ENCODE peak calls at places on chromosomes 6 and 20, in eight cellular contexts. X is uterus, D is heart right ventricle, J is fibroblast of mammary gland, B is fibroblast of lung, A is endodermal cell, E is heart left ventricle, C is ovary. W is an unnamed sample.

GRCh38 chr6:163844352-163844751 is 429.8 kb downstream of the QKI start:
- DNase-seq in C (no peak), X (no peak), B (no peak), J (no peak), E (no peak), D (no peak), A (no peak), W (no peak)

GRCh38 chr6:5333653-5334052 is 72.3 kb downstream of the FARS2 start:
- DNase-seq in C (no peak), D (no peak), B (peak; percentile 31), A (no peak), X (no peak), J (peak; percentile 89), E (no peak), W (peak; percentile 25)

GRCh38 chr6:144284753-144285547 is at the start of gene UTRN:
- DNase-seq in B (peak; percentile 85), D (peak; percentile 85), X (peak; percentile 80), E (peak; percentile 88), A (peak; percentile 95), J (peak; percentile 78), C (peak; percentile 82), W (peak; percentile 83)

GRCh38 chr6:115544765-115545409 is 515.8 kb downstream of the FRK start:
- DNase-seq in D (no peak), A (no peak), J (peak; percentile 25), B (no peak), C (no peak), E (no peak), X (no peak), W (no peak)

GRCh38 chr20:48904566-48905321 is 16.8 kb upstream of the ARFGEF2 start:
- DNase-seq in E (peak; percentile 26), C (peak; percentile 60), J (peak; percentile 69), D (peak; percentile 21), A (peak; percentile 86), X (peak; percentile 56), B (peak; percentile 75), W (peak; percentile 79)

GRCh38 chr20:19615629-19616028 is 142.4 kb upstream of the RIN2 start:
- DNase-seq in X (no peak), A (no peak), J (no peak), E (no peak), B (no peak), D (no peak), C (no peak), W (no peak)

GRCh38 chr20:43991982-43992381 is 77.3 kb downstream of the TOX2 start:
- DNase-seq in E (no peak), X (no peak), D (no peak), C (no peak), A (no peak), B (no peak), J (no peak), W (no peak)

GRCh38 chr6:26045046-26045938 is 41.9 kb upstream of the HFE start:
- DNase-seq in X (peak; percentile 62), J (peak; percentile 95), C (peak; percentile 81), A (no peak), E (peak; percentile 90), B (peak; percentile 96), D (peak; percentile 31), W (peak; percentile 95)

GRCh38 chr6:22966711-22967110 is 397.3 kb downstream of the HDGFL1 start:
- DNase-seq in C (no peak), B (no peak), J (no peak), X (no peak), A (no peak), E (no peak), D (no peak), W (no peak)

GRCh38 chr6:79269877-79270276 is 35.4 kb upstream of the HMGN3 start:
- DNase-seq in X (no peak), D (no peak), J (peak; percentile 79), E (no peak), C (no peak), B (peak; percentile 77), A (no peak), W (peak; percentile 79)

GRCh38 chr20:10922941-10923340 is 249.1 kb upstream of the JAG1 start:
- DNase-seq in D (no peak), J (peak; percentile 91), C (no peak), X (no peak), A (no peak), E (no peak), B (peak; percentile 96), W (peak; percentile 84)

GRCh38 chr6:27138837-27139752 is 108.4 kb upstream of the PRSS16 start:
- DNase-seq in C (peak; percentile 36), J (peak; percentile 61), B (peak; percentile 74), D (peak; percentile 35), X (peak; percentile 47), E (peak; percentile 75), A (peak; percentile 93), W (peak; percentile 53)

GRCh38 chr20:16459019-16459700 is 114.1 kb downstream of the KIF16B start:
- DNase-seq in J (peak; percentile 93), E (peak; percentile 35), C (peak; percentile 45), A (no peak), X (peak; percentile 23), D (no peak), B (peak; percentile 90), W (peak; percentile 84)

GRCh38 chr6:148573922-148574321 is 172.9 kb upstream of the UST start:
- DNase-seq in A (no peak), J (no peak), C (no peak), E (no peak), X (no peak), B (no peak), D (no peak), W (no peak)

GRCh38 chr6:73830119-73830518 is 134.1 kb downstream of the CD109 start:
- DNase-seq in B (no peak), D (no peak), X (no peak), J (no peak), E (no peak), A (no peak), C (no peak), W (no peak)

GRCh38 chr6:17869753-17870050 is 117.7 kb downstream of the KIF13A start:
- DNase-seq in X (no peak), C (no peak), A (no peak), E (no peak), J (no peak), B (no peak), D (no peak), W (no peak)

GRCh38 chr6:836276-836853 is 143.4 kb upstream of the EXOC2 start:
- DNase-seq in D (no peak), J (no peak), C (no peak), A (no peak), B (no peak), X (no peak), E (no peak), W (no peak)

GRCh38 chr6:17790486-17790885 is 83.8 kb upstream of the NUP153 start:
- DNase-seq in C (no peak), D (no peak), E (no peak), A (no peak), B (no peak), X (no peak), J (peak; percentile 31), W (no peak)

GRCh38 chr6:12605888-12606345 is 110.7 kb upstream of the PHACTR1 start:
- DNase-seq in C (peak; percentile 19), D (no peak), B (peak; percentile 65), J (peak; percentile 71), A (peak; percentile 77), X (no peak), E (peak; percentile 40), W (peak; percentile 81)

GRCh38 chr6:158270389-158271127 is 41.7 kb upstream of the TULP4 start:
- DNase-seq in A (no peak), X (no peak), C (no peak), E (peak; percentile 17), D (no peak), J (no peak), B (no peak), W (no peak)

DNA sequence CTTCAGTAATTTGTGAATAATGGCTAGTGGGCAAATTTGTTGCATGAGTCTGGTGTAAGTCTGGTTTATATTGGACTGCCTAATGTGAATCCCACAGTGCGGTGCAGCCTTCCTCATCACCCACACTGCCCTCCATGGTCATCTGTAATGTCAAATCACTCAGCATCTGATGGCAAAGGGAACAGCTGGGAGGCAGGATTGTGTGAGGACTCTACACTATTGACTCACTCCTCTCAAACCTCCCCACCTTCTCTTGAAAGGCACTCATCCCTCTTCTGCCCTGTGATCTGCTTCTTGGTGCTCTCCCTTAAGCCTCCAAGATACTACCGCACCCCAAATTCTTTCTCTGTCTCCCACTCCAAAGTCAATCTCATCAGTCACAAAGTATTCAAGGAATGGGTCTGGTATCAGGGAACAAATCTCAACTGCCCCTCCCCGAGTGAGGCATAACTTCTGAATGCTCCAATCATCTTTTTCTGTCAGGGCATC is 146.0 kb upstream of the BEND6 start:
- DNase-seq in B (no peak), X (no peak), D (no peak), E (no peak), C (no peak), A (no peak), J (peak; percentile 37), W (no peak)
- H3K4me3 ChIP-seq in B (no peak overlapping the region), X (no peak overlapping the region), D (no peak overlapping the region), E (no peak overlapping the region), C (no peak overlapping the region), A (no peak overlapping the region), J (no peak overlapping the region), W (no peak overlapping the region)

DNA sequence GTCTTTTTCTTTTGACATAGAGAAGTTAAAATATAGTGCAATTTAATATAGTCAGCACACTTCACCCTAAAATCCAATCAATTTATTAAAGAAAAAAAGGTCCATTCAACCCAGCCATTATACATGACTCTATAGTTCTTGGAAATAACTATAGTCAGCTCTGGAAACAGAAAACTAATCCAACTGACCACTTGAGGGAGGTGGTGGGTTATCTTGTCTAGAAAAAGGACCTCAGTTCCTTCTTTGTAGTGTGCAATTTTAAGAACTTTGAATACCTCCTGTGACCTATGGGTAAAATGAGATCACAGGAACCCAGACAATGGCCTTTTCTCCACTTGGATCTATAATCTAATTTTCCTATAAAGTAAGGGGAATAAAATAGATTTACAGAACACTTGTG is 163.6 kb upstream of the CENPW start:
- DNase-seq in B (peak; percentile 50), C (no peak), A (no peak), X (no peak), D (no peak), J (peak; percentile 60), E (no peak), W (peak; percentile 71)
- TF ChIP-seq CTCF in B (peak; percentile 48), C (no peak), A (peak; percentile 67), X (peak; percentile 8), D (peak; percentile 12), J (peak; percentile 51), E (no peak), W (peak; percentile 63)

DNA sequence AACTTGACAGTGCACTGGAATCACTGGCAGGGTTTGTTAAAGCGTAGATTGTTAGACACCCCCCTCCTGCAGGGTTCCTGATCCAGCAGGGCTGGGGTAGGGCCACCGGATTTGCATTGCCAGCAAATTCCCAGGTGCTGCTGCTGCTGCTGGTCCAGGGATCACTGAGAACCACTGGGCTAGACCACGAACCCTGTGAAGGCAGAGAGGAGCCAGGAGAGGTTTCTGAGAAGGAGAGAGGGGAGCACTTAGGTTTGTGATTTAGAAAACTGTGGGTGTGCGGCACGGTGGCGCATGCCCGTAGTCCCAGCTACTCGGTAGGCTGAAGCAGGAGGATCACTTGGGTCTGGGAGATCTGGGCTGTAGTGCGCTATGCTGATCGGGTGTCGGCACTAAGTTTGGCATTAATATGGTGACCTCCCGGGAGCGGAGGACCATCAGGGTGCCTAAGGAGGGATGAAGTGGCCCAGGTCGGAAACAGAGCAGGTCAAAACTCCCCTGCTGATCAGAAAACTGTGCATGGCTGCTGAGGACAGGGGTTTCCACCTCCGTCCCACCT is 53.6 kb upstream of the FAM83D start:
- DNase-seq in X (no peak), B (no peak), D (no peak), C (no peak), A (no peak), J (no peak), E (no peak), W (no peak)
- H3K4me3 ChIP-seq in X (no peak overlapping the region), B (no peak overlapping the region), D (no peak overlapping the region), C (no peak overlapping the region), A (no peak overlapping the region), J (no peak overlapping the region), E (no peak overlapping the region), W (no peak overlapping the region)

GRCh38 chr20:54219751-54220426 is 12.0 kb downstream of the PFDN4 start:
- DNase-seq in B (peak; percentile 76), C (no peak), A (no peak), E (no peak), J (peak; percentile 68), X (no peak), D (no peak), W (peak; percentile 77)
- TF ChIP-seq CTCF in B (peak; percentile 57), C (no peak), A (peak; percentile 78), E (peak; percentile 42), J (peak; percentile 76), X (peak; percentile 36), D (peak; percentile 64), W (peak; percentile 64)